ENCODE peak calls at places on chromosome 9, in eight cellular contexts. B is adrenal gland, G is tibial nerve, D is upper lobe of left lung, C is IMR-90, F is suprapubic skin, W is heart left ventricle, A is spleen. K is an unnamed sample. For H3K4me1, the result is how much of the 10 kb centered on the place peaks cover.

GRCh38 chr9:111078391-111079038 is 40.2 kb upstream of the LPAR1 start:
- DNase-seq in F (no peak), G (no peak), A (no peak), W (no peak), C (peak), D (no peak), B (no peak), K (no peak)

GRCh38 chr9:38254151-38254550 is 138.4 kb upstream of the ALDH1B1 start:
- DNase-seq in W (no peak), G (no peak), C (no peak), F (peak), B (no peak), A (no peak), D (no peak), K (no peak)

GRCh38 chr9:122216138-122216797 is 12.5 kb downstream of the LHX6 start:
- DNase-seq in D (no peak), G (no peak), W (no peak), B (no peak), C (no peak), A (no peak), F (no peak), K (no peak)

GRCh38 chr9:100099722-100100042 is 639 bp downstream of the INVS start:
- DNase-seq in C (no peak), A (no peak), B (peak), D (peak), W (peak), G (no peak), F (no peak), K (peak)

GRCh38 chr9:21591221-21592062 is 109.3 kb upstream of the IFNE start:
- DNase-seq in B (peak), G (peak), A (no peak), F (no peak), C (peak), D (peak), W (no peak), K (no peak)

GRCh38 chr9:112059145-112059979 is 115.7 kb downstream of the SUSD1 start:
- DNase-seq in B (peak), G (peak), D (peak), A (no peak), F (no peak), C (peak), W (no peak), K (peak)

GRCh38 chr9:16419124-16419523 is 451.3 kb downstream of the BNC2 start:
- DNase-seq in A (no peak), F (no peak), W (no peak), G (no peak), B (no peak), D (no peak), C (no peak), K (no peak)

GRCh38 chr9:95129651-95130291 is 187.7 kb downstream of the FANCC start:
- DNase-seq in W (no peak), D (no peak), B (no peak), C (no peak), G (no peak), F (no peak), A (no peak), K (no peak)

GRCh38 chr9:24899463-24899862 is 353.8 kb upstream of the IZUMO3 start:
- DNase-seq in G (no peak), W (no peak), F (no peak), B (no peak), A (no peak), C (no peak), D (no peak), K (no peak)

GRCh38 chr9:116859763-116860162 is 172.7 kb downstream of the TRIM32 start:
- DNase-seq in D (no peak), B (no peak), F (no peak), C (no peak), W (no peak), G (no peak), A (no peak), K (no peak)

GRCh38 chr9:17863213-17863883 is 284.5 kb downstream of the SH3GL2 start:
- DNase-seq in W (no peak), G (no peak), D (no peak), C (no peak), B (no peak), F (no peak), A (no peak), K (no peak)

GRCh38 chr9:444528-444927 is 229.9 kb downstream of the DOCK8 start:
- DNase-seq in A (no peak), B (no peak), W (no peak), C (no peak), F (no peak), G (no peak), D (no peak), K (no peak)

GRCh38 chr9:97389249-97389648 is 22.6 kb upstream of the TDRD7 start:
- DNase-seq in C (no peak), G (no peak), A (no peak), B (no peak), W (no peak), F (no peak), D (no peak), K (no peak)

GRCh38 chr9:5690278-5690677 is 61.4 kb downstream of the RIC1 start:
- DNase-seq in W (no peak), C (no peak), G (no peak), A (no peak), D (no peak), F (no peak), B (no peak), K (no peak)

DNA sequence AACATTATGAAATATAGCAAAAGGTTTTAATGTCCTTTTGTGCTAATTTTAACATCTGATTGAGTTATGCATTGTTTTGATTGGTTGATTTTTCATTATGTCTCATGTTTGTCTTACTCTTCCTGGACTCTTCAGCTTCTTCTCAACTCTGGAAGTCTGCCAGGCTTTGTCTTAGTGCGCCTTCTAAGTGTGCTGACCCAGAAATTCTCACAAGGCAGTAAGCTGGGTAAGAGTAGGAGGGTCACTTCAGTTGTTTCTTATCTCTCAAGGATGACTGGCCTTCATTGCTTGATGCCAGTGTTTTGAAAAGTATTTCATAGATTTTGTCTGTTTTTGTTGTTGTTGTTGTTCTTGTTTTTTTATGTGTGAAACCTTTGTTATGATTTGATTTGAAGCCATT is 59.2 kb downstream of the RIC1 start:
- DNase-seq in G (no peak), W (peak), A (no peak), B (no peak), C (peak), F (no peak), D (no peak), K (no peak)
- H3K4me1 ChIP-seq in G (under half), W (under half), A (under half), B (under half), C (under half), F (under half), D (under half), K (under half)

GRCh38 chr9:114046876-114047275 is 31.2 kb downstream of the AMBP start:
- DNase-seq in B (no peak), D (no peak), A (no peak), C (peak), F (no peak), W (no peak), G (no peak), K (no peak)

GRCh38 chr9:114046237-114046755 is 31.8 kb downstream of the AMBP start:
- DNase-seq in G (no peak), D (no peak), W (no peak), A (no peak), C (no peak), B (no peak), F (no peak), K (no peak)

GRCh38 chr9:114049453-114050225 is 28.5 kb downstream of the AMBP start:
- DNase-seq in B (no peak), D (peak), W (no peak), A (peak), G (no peak), F (peak), C (no peak), K (no peak)

GRCh38 chr9:114048533-114049452 is 29.3 kb downstream of the AMBP start:
- DNase-seq in D (peak), C (no peak), A (peak), B (no peak), F (peak), G (no peak), W (no peak), K (no peak)

GRCh38 chr9:114047717-114048116 is 30.4 kb downstream of the AMBP start:
- DNase-seq in F (peak), D (peak), A (no peak), W (no peak), G (no peak), C (no peak), B (no peak), K (no peak)
- TF ChIP-seq CTCF in F (no peak), D (no peak), A (no peak), W (no peak), G (no peak), C (peak), B (no peak), K (peak)

DNA sequence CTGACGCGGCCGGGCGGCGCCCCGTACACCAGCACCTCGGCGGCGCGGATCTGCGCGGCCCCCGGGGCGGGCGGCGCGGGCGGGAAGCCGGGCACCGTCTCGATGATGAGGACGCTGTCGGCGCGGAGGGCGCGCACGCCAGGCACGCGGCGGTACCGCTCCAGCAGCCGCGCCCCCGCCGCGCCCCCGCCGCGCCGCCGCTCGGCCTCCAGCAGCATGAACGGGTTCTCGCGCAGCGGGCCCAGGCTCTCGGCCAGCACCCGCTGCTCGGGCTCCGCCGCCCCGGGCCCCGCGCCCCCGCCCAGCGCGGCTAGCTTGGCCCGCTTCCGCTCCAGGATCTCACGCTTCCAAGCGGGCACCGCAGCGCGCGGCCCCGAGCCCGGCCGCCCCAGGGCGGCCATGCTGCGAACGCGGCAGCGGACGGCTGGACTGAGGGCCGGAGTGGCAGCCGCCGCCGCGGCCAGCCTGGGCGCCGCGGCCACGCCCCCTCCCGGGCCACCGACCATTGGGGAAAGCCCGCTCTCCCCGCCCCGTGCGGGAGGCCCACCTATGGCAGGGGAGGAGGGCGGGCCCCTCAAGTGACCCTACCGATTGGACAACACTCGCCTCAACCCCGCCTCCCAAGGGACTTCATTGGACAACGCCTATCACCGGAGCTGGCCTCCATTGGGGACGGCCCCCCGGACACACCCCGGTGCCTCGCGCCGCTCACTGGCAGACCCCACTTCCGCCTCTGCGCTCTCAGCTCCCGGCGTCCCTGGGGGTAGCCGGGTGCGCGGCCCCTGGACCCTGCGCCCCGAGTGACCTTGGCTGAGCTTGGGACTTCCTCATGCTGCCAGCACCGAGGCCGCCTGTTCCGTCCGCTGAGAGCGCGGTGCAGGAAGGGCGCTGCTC is at the start of gene TPRN:
- DNase-seq in F (peak), G (peak), A (peak), D (peak), W (peak), B (peak), C (peak), K (peak)
- TF ChIP-seq POLR2A in F (peak), G (peak), A (peak), D (no peak), W (peak), B (peak), C (peak), K (peak)

GRCh38 chr9:128091571-128091970 is 23.5 kb downstream of the SLC25A25 start:
- DNase-seq in B (no peak), C (no peak), F (no peak), D (no peak), G (no peak), A (peak), W (no peak), K (no peak)
- H3K4me1 ChIP-seq in B (half or more), C (under half), F (under half), D (half or more), G (under half), A (half or more), W (under half), K (under half)

DNA sequence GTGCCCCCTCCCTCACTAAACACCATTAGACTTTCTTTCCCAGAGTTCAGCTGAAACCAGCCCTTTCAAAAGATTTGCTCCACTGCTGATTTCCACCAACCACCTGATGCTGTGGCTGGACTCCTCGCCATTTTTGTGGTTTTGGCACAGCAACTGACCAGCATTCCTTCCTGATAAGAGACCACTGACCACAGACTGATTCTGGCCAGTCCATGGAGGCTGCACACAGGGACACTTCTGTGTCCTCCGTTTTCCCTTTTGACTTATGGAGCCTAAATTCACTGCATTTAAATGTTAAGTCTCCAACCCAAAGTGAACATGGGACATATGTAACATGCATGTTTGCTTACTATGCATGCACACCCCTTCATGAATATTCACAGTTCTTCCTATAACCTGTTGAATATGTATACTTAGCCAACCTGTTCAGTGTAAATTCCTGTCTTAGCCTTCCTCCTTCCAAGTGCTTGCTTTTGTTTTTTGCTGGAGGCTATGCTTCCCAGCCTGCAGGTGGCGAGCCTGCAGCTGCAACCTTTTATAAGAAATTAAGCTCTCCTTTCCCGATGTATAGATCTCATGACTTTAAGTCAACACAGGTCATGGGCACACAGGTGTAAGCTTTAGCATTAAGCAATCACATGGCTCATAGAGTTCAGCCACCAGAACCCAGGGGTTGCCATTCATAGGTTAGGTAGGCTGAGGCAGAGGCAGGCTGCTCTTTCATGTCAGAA is 78.7 kb downstream of the ACTL7B start:
- DNase-seq in D (peak), A (no peak), B (no peak), W (no peak), G (no peak), F (no peak), C (peak), K (no peak)
- TF ChIP-seq CTCF in D (no peak), A (no peak), B (no peak), W (no peak), G (no peak), F (no peak), C (no peak), K (no peak)

GRCh38 chr9:114499941-114500528 is 5.2 kb downstream of the WHRN start:
- DNase-seq in F (no peak), G (no peak), B (no peak), A (no peak), W (no peak), C (no peak), D (no peak), K (no peak)

GRCh38 chr9:114503009-114503408 is 2.3 kb downstream of the WHRN start:
- DNase-seq in B (peak), W (no peak), A (no peak), C (no peak), G (no peak), D (peak), F (no peak), K (no peak)

GRCh38 chr9:114500583-114501292 is 4.5 kb downstream of the WHRN start:
- DNase-seq in F (no peak), B (no peak), D (no peak), A (no peak), G (no peak), C (no peak), W (no peak), K (no peak)

GRCh38 chr9:114503522-114504340 is 1.5 kb downstream of the WHRN start:
- DNase-seq in A (peak), F (no peak), D (no peak), G (peak), W (no peak), B (no peak), C (no peak), K (no peak)

DNA sequence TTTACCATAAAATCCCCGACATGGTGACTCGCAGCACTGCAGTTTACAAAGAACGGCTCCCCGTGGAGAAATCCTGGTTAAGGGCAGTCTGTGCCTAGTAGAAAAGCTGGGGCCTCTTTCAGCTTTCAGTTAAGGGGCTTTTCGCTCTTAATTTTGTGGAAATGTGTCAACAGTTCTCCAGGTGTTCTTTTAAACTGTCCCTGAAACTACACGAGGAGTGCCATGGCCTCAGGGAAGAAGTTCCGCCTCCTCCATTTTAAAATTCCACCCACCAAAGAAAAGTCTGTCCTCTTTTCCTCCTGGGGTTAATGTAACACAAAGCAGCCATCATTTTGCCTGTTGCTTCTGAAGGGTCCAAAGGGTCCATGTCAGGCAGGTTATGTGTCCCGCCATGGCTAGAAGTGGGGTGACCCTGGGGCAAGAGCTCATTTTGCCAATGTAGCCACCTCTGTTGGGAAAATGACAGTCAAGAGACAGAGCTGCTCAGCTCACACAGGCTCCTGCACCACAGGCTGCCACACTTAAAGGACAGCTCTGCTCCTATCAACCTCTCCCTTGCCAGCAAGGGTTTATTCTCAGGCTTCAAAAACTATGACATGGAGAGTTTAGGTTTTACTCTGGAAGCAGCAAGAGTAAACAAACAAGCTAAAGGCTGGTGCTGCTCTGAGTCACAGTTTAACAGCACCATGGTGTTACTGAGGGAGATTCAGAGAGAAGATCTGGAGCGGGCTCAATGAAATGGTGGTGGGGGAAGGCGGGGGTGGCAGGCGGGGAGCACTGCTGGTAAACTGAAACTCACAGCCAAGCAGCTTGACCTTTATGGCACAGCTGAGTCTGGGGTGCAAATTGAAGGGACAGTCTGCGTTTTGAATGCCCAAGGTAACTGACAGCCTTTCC is 3.2 kb downstream of the WHRN start:
- DNase-seq in C (peak), B (peak), A (no peak), W (no peak), G (no peak), F (no peak), D (no peak), K (no peak)
- TF ChIP-seq POLR2A in C (peak), B (no peak), A (no peak), W (no peak), G (no peak), F (no peak), D (no peak), K (no peak)

DNA sequence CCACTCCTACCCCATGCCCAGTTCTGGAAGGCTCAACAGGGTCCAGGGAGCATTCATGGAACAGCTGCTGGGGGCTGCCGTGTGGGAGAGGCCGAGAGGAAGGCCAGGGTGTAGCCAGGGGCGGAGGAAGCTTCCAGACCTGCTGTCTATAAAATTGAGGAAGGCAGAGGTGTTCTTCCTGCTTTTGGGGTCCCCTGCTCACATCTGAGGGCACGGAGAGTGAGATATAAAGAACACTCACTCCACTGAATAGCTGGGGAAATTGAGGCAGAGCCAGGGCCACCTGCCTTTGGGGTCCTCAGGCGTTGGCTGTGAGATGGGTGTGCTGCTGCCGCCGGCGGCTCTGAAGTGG is 32.7 kb downstream of the RXRA start:
- DNase-seq in W (no peak), C (no peak), A (no peak), G (no peak), F (no peak), B (no peak), D (no peak), K (no peak)
- H3K4me1 ChIP-seq in W (half or more), C (under half), A (half or more), G (under half), F (half or more), B (half or more), D (half or more), K (under half)

GRCh38 chr9:33375238-33375840 is 27.0 kb downstream of the AQP7 start:
- DNase-seq in F (peak), D (no peak), G (no peak), A (peak), B (peak), C (peak), W (no peak), K (no peak)

GRCh38 chr9:33374190-33374589 is 28.2 kb downstream of the AQP7 start:
- DNase-seq in F (peak), B (no peak), C (no peak), A (peak), W (no peak), D (no peak), G (no peak), K (no peak)

GRCh38 chr9:33374634-33375237 is 27.6 kb downstream of the AQP7 start:
- DNase-seq in G (peak), W (peak), B (peak), C (peak), F (peak), D (peak), A (peak), K (peak)

GRCh38 chr9:33377089-33377715 is 25.2 kb downstream of the AQP7 start:
- DNase-seq in D (no peak), W (no peak), F (peak), C (no peak), B (no peak), A (no peak), G (no peak), K (no peak)

DNA sequence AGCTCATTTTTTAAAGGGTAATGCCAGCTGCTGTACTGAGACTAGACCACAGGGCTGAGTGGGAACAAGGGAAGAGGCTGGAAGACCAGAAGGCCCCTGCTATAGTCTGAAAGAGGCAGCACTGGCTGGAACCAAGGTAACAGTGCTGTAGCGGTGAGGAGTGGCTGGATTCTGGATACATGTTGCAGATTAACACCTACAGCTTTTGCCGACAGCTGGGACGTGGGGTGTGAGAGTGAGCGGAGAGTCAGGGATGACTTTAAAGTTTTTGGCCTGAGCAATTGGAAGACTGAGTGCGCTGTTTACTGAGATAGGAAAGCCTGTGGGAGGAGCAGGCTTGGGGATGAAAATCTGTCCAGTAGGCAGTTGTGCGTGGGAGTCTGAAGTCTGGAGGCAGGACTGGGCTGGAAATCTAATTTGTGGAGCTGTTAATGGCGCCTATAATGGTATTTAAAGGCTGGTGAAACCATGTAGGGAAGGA is 26.5 kb downstream of the AQP7 start:
- DNase-seq in F (peak), G (no peak), A (no peak), B (no peak), D (no peak), W (no peak), C (no peak), K (no peak)
- TF ChIP-seq CTCF in F (no peak), G (no peak), A (no peak), B (no peak), D (no peak), W (no peak), C (no peak), K (no peak)

GRCh38 chr9:89374176-89374575 is 55.9 kb downstream of the SECISBP2 start:
- DNase-seq in D (no peak), A (no peak), W (no peak), C (peak), B (no peak), F (no peak), G (no peak), K (no peak)
- TF ChIP-seq POLR2A in D (no peak), A (no peak), W (no peak), C (no peak), B (no peak), F (no peak), G (no peak), K (no peak)